ENCODE peak calls at places on chromosomes 1 and 21, in seven cellular contexts. One of them, this sample, is unnamed.

GRCh38 chr1:87615917-87616316 is 287.2 kb downstream of the LMO4 start:
- DNase-seq in cardiac fibroblast: no peak
- DNase-seq in T-helper 22 cell: no peak
- DNase-seq in mucosa of gallbladder: no peak
- DNase-seq in GM10248: no peak
- DNase-seq in transverse colon: no peak
- DNase-seq in ELR: no peak
- DNase-seq in this sample: no peak

GRCh38 chr21:45468051-45468970 is 63.3 kb downstream of the COL18A1 start:
- DNase-seq in T-helper 22 cell: no peak
- DNase-seq in mucosa of gallbladder: no peak
- DNase-seq in ELR: no peak
- DNase-seq in GM10248: no peak
- DNase-seq in cardiac fibroblast: no peak
- DNase-seq in transverse colon: no peak
- DNase-seq in this sample: no peak

GRCh38 chr1:11307837-11308236 is 34.8 kb downstream of the UBIAD1 start:
- DNase-seq in ELR: no peak
- DNase-seq in T-helper 22 cell: no peak
- DNase-seq in mucosa of gallbladder: no peak
- DNase-seq in GM10248: no peak
- DNase-seq in cardiac fibroblast: peak; percentile 41
- DNase-seq in transverse colon: no peak
- DNase-seq in this sample: peak; percentile 36

GRCh38 chr1:42886046-42886739 is 39.8 kb downstream of the ZNF691 start:
- DNase-seq in T-helper 22 cell: no peak
- DNase-seq in transverse colon: no peak
- DNase-seq in cardiac fibroblast: no peak
- DNase-seq in ELR: no peak
- DNase-seq in GM10248: no peak
- DNase-seq in mucosa of gallbladder: no peak
- DNase-seq in this sample: no peak

GRCh38 chr21:46329796-46330195 is 5.8 kb downstream of the PCNT start:
- DNase-seq in GM10248: no peak
- DNase-seq in ELR: no peak
- DNase-seq in transverse colon: no peak
- DNase-seq in T-helper 22 cell: no peak
- DNase-seq in mucosa of gallbladder: no peak
- DNase-seq in cardiac fibroblast: no peak
- DNase-seq in this sample: no peak

GRCh38 chr1:77834771-77835334 is 53.6 kb upstream of the NEXN start:
- DNase-seq in mucosa of gallbladder: peak; percentile 58
- DNase-seq in transverse colon: peak; percentile 20
- DNase-seq in T-helper 22 cell: no peak
- DNase-seq in ELR: no peak
- DNase-seq in cardiac fibroblast: peak; percentile 77
- DNase-seq in GM10248: no peak
- DNase-seq in this sample: no peak

GRCh38 chr1:109307363-109308021 is 681 bp upstream of the MYBPHL start:
- DNase-seq in transverse colon: no peak
- DNase-seq in GM10248: no peak
- DNase-seq in mucosa of gallbladder: no peak
- DNase-seq in cardiac fibroblast: no peak
- DNase-seq in T-helper 22 cell: no peak
- DNase-seq in ELR: no peak
- DNase-seq in this sample: no peak

GRCh38 chr1:159945483-159946241 is at the start of gene IGSF9:
- DNase-seq in GM10248: peak; percentile 61
- DNase-seq in ELR: peak; percentile 78
- DNase-seq in cardiac fibroblast: peak; percentile 38
- DNase-seq in T-helper 22 cell: peak; percentile 66
- DNase-seq in mucosa of gallbladder: peak; percentile 86
- DNase-seq in transverse colon: peak; percentile 92
- DNase-seq in this sample: peak; percentile 95

GRCh38 chr1:203219934-203220333 is 9.5 kb downstream of the CHIT1 start:
- DNase-seq in mucosa of gallbladder: no peak
- DNase-seq in transverse colon: no peak
- DNase-seq in GM10248: no peak
- DNase-seq in ELR: no peak
- DNase-seq in T-helper 22 cell: no peak
- DNase-seq in cardiac fibroblast: no peak
- DNase-seq in this sample: no peak

GRCh38 chr1:7640920-7641319 is 130.2 kb upstream of the VAMP3 start:
- DNase-seq in cardiac fibroblast: no peak
- DNase-seq in ELR: no peak
- DNase-seq in transverse colon: no peak
- DNase-seq in mucosa of gallbladder: no peak
- DNase-seq in GM10248: no peak
- DNase-seq in T-helper 22 cell: no peak
- DNase-seq in this sample: no peak

GRCh38 chr1:109993885-109994284 is 9.3 kb downstream of the AHCYL1 start:
- DNase-seq in cardiac fibroblast: peak; percentile 26
- DNase-seq in mucosa of gallbladder: no peak
- DNase-seq in transverse colon: no peak
- DNase-seq in T-helper 22 cell: no peak
- DNase-seq in GM10248: no peak
- DNase-seq in ELR: no peak
- DNase-seq in this sample: peak; percentile 54

GRCh38 chr1:54273837-54274192 is 73.8 kb downstream of the MRPL37 start:
- DNase-seq in transverse colon: peak; percentile 42
- DNase-seq in mucosa of gallbladder: no peak
- DNase-seq in T-helper 22 cell: no peak
- DNase-seq in ELR: peak; percentile 15
- DNase-seq in GM10248: no peak
- DNase-seq in cardiac fibroblast: no peak
- DNase-seq in this sample: peak; percentile 44

GRCh38 chr1:79326875-79327274 is 320.3 kb upstream of the ADGRL4 start:
- DNase-seq in ELR: no peak
- DNase-seq in GM10248: no peak
- DNase-seq in mucosa of gallbladder: no peak
- DNase-seq in cardiac fibroblast: no peak
- DNase-seq in transverse colon: no peak
- DNase-seq in T-helper 22 cell: no peak
- DNase-seq in this sample: no peak

GRCh38 chr1:96980448-96980847 is 258.9 kb downstream of the PTBP2 start:
- DNase-seq in cardiac fibroblast: no peak
- DNase-seq in GM10248: no peak
- DNase-seq in T-helper 22 cell: no peak
- DNase-seq in ELR: no peak
- DNase-seq in mucosa of gallbladder: no peak
- DNase-seq in transverse colon: no peak
- DNase-seq in this sample: no peak

GRCh38 chr1:9909222-9910046 is 635 bp downstream of the CTNNBIP1 start:
- DNase-seq in mucosa of gallbladder: no peak
- DNase-seq in ELR: no peak
- DNase-seq in cardiac fibroblast: no peak
- DNase-seq in transverse colon: peak; percentile 34
- DNase-seq in GM10248: no peak
- DNase-seq in T-helper 22 cell: peak; percentile 13
- DNase-seq in this sample: no peak

GRCh38 chr1:210272666-210273065 is 40.1 kb downstream of the SERTAD4 start:
- DNase-seq in cardiac fibroblast: no peak
- DNase-seq in mucosa of gallbladder: no peak
- DNase-seq in GM10248: no peak
- DNase-seq in T-helper 22 cell: no peak
- DNase-seq in ELR: no peak
- DNase-seq in transverse colon: no peak
- DNase-seq in this sample: no peak

GRCh38 chr1:202957733-202958543 is at the start of gene ADIPOR1:
- DNase-seq in GM10248: peak; percentile 99
- DNase-seq in mucosa of gallbladder: peak; percentile 92
- DNase-seq in cardiac fibroblast: peak; percentile 78
- DNase-seq in ELR: peak; percentile 90
- DNase-seq in transverse colon: peak; percentile 96
- DNase-seq in T-helper 22 cell: peak; percentile 89
- DNase-seq in this sample: peak; percentile 86

GRCh38 chr1:183952101-183952500 is 85.4 kb downstream of the COLGALT2 start:
- DNase-seq in GM10248: no peak
- DNase-seq in cardiac fibroblast: no peak
- DNase-seq in mucosa of gallbladder: no peak
- DNase-seq in transverse colon: no peak
- DNase-seq in ELR: peak; percentile 56
- DNase-seq in T-helper 22 cell: no peak
- DNase-seq in this sample: no peak

GRCh38 chr1:6392081-6392879 is 1.3 kb downstream of the ACOT7 start:
- DNase-seq in transverse colon: no peak
- DNase-seq in T-helper 22 cell: no peak
- DNase-seq in GM10248: no peak
- DNase-seq in cardiac fibroblast: no peak
- DNase-seq in ELR: no peak
- DNase-seq in mucosa of gallbladder: no peak
- DNase-seq in this sample: no peak

GRCh38 chr1:210288106-210288505 is 40.6 kb upstream of the HHAT start:
- DNase-seq in transverse colon: no peak
- DNase-seq in cardiac fibroblast: no peak
- DNase-seq in mucosa of gallbladder: no peak
- DNase-seq in ELR: no peak
- DNase-seq in T-helper 22 cell: no peak
- DNase-seq in GM10248: no peak
- DNase-seq in this sample: no peak

GRCh38 chr1:92240034-92240433 is 22.3 kb downstream of the C1orf146 start:
- DNase-seq in GM10248: no peak
- DNase-seq in ELR: no peak
- DNase-seq in cardiac fibroblast: no peak
- DNase-seq in mucosa of gallbladder: no peak
- DNase-seq in T-helper 22 cell: no peak
- DNase-seq in transverse colon: no peak
- DNase-seq in this sample: no peak

GRCh38 chr1:157157481-157158190 is 19.4 kb upstream of the ETV3 start:
- DNase-seq in transverse colon: no peak
- DNase-seq in cardiac fibroblast: peak; percentile 53
- DNase-seq in T-helper 22 cell: no peak
- DNase-seq in ELR: no peak
- DNase-seq in mucosa of gallbladder: no peak
- DNase-seq in GM10248: no peak
- DNase-seq in this sample: peak; percentile 16

GRCh38 chr1:245074232-245074747 is 80.5 kb upstream of the KIF26B start:
- DNase-seq in mucosa of gallbladder: no peak
- DNase-seq in cardiac fibroblast: peak; percentile 19
- DNase-seq in transverse colon: no peak
- DNase-seq in GM10248: no peak
- DNase-seq in T-helper 22 cell: no peak
- DNase-seq in ELR: peak; percentile 42
- DNase-seq in this sample: peak; percentile 33

GRCh38 chr1:63915121-63915520 is 141.3 kb downstream of the ROR1 start:
- DNase-seq in cardiac fibroblast: peak; percentile 43
- DNase-seq in mucosa of gallbladder: no peak
- DNase-seq in transverse colon: no peak
- DNase-seq in T-helper 22 cell: no peak
- DNase-seq in ELR: peak; percentile 45
- DNase-seq in GM10248: peak; percentile 25
- DNase-seq in this sample: no peak

GRCh38 chr21:34202553-34203332 is 129.4 kb downstream of the MRPS6 start:
- DNase-seq in mucosa of gallbladder: no peak
- DNase-seq in transverse colon: peak; percentile 23
- DNase-seq in T-helper 22 cell: no peak
- DNase-seq in GM10248: no peak
- DNase-seq in ELR: no peak
- DNase-seq in cardiac fibroblast: no peak
- DNase-seq in this sample: no peak

GRCh38 chr1:65344171-65344570 is 34.8 kb downstream of the DNAJC6 start:
- DNase-seq in mucosa of gallbladder: no peak
- DNase-seq in transverse colon: no peak
- DNase-seq in ELR: no peak
- DNase-seq in cardiac fibroblast: no peak
- DNase-seq in GM10248: no peak
- DNase-seq in T-helper 22 cell: no peak
- DNase-seq in this sample: no peak

GRCh38 chr1:201126832-201127754 is at the start of gene ASCL5:
- DNase-seq in cardiac fibroblast: peak; percentile 43
- DNase-seq in GM10248: no peak
- DNase-seq in transverse colon: peak; percentile 56
- DNase-seq in mucosa of gallbladder: peak; percentile 39
- DNase-seq in ELR: peak; percentile 81
- DNase-seq in T-helper 22 cell: no peak
- DNase-seq in this sample: no peak

GRCh38 chr1:12460911-12461621 is 156.9 kb downstream of the DHRS3 start:
- DNase-seq in T-helper 22 cell: no peak
- DNase-seq in mucosa of gallbladder: peak; percentile 40
- DNase-seq in transverse colon: peak; percentile 39
- DNase-seq in GM10248: no peak
- DNase-seq in cardiac fibroblast: no peak
- DNase-seq in ELR: no peak
- DNase-seq in this sample: no peak

GRCh38 chr1:191320062-191320461 is 838.2 kb upstream of the RGS18 start:
- DNase-seq in transverse colon: no peak
- DNase-seq in mucosa of gallbladder: no peak
- DNase-seq in ELR: no peak
- DNase-seq in GM10248: no peak
- DNase-seq in T-helper 22 cell: no peak
- DNase-seq in cardiac fibroblast: no peak
- DNase-seq in this sample: no peak

GRCh38 chr21:27683292-27683691 is 716.4 kb upstream of the ADAMTS5 start:
- DNase-seq in GM10248: no peak
- DNase-seq in cardiac fibroblast: no peak
- DNase-seq in T-helper 22 cell: no peak
- DNase-seq in ELR: no peak
- DNase-seq in transverse colon: no peak
- DNase-seq in mucosa of gallbladder: no peak
- DNase-seq in this sample: no peak

GRCh38 chr1:76229279-76229977 is 154.9 kb downstream of the ST6GALNAC3 start:
- DNase-seq in ELR: no peak
- DNase-seq in T-helper 22 cell: no peak
- DNase-seq in cardiac fibroblast: no peak
- DNase-seq in GM10248: no peak
- DNase-seq in mucosa of gallbladder: no peak
- DNase-seq in transverse colon: no peak
- DNase-seq in this sample: no peak

GRCh38 chr1:15308621-15309027 is 61.6 kb downstream of the FHAD1 start:
- DNase-seq in cardiac fibroblast: no peak
- DNase-seq in mucosa of gallbladder: no peak
- DNase-seq in T-helper 22 cell: no peak
- DNase-seq in transverse colon: peak; percentile 36
- DNase-seq in GM10248: no peak
- DNase-seq in ELR: no peak
- DNase-seq in this sample: no peak

GRCh38 chr1:21573971-21574458 is 64.8 kb downstream of the ALPL start:
- DNase-seq in transverse colon: peak; percentile 46
- DNase-seq in T-helper 22 cell: no peak
- DNase-seq in cardiac fibroblast: peak; percentile 95
- DNase-seq in GM10248: peak; percentile 47
- DNase-seq in mucosa of gallbladder: peak; percentile 73
- DNase-seq in ELR: peak; percentile 68
- DNase-seq in this sample: peak; percentile 41

This sample was measured in NCI-H226.